ENCODE peak calls at places on chromosome 9, in seven cellular contexts. B is MM.1S; L is CD4-positive, CD25-positive, alpha-beta regulatory T cell; C is tibial nerve; N is CD4-positive, alpha-beta memory T cell; E is psoas muscle; Z is AG04450. J is an unnamed sample.
A peak's percentile ranks its signal among the peaks of the same experiment; 100 is the strongest.

GRCh38 chr9:129328357-129329103 is 150.5 kb upstream of the IER5L start:
- DNase-seq in B (no peak), L (no peak), C (no peak), N (no peak), E (no peak), Z (no peak), J (no peak)

GRCh38 chr9:121222524-121223171 is 21.0 kb upstream of the RAB14 start:
- DNase-seq in B (peak; percentile 35), L (no peak), C (no peak), N (no peak), E (no peak), Z (no peak), J (no peak)

GRCh38 chr9:19788152-19788551 is 685 bp downstream of the SLC24A2 start:
- DNase-seq in B (no peak), L (no peak), C (no peak), N (no peak), E (no peak), Z (no peak), J (no peak)

GRCh38 chr9:117704024-117704575 is at the start of gene TLR4:
- DNase-seq in B (peak; percentile 92), L (no peak), C (peak; percentile 70), N (no peak), E (peak; percentile 55), Z (no peak), J (peak; percentile 77)

GRCh38 chr9:83706703-83707517 is 848 bp downstream of the UBQLN1 start:
- DNase-seq in B (peak; percentile 33), L (peak; percentile 54), C (peak; percentile 14), N (peak; percentile 66), E (peak; percentile 46), Z (no peak), J (peak; percentile 74)

GRCh38 chr9:135547756-135548736 is 2.1 kb downstream of the OBP2A start:
- DNase-seq in B (no peak), L (no peak), C (no peak), N (no peak), E (no peak), Z (no peak), J (peak; percentile 70)

GRCh38 chr9:32703635-32704034 is 68.2 kb upstream of the TAF1L start:
- DNase-seq in B (no peak), L (no peak), C (no peak), N (no peak), E (no peak), Z (no peak), J (no peak)

GRCh38 chr9:114551750-114552685 is 35.6 kb upstream of the ATP6V1G1 start:
- DNase-seq in B (no peak), L (no peak), C (peak; percentile 53), N (no peak), E (peak; percentile 33), Z (peak; percentile 85), J (no peak)

GRCh38 chr9:133763272-133764183 is 25.4 kb upstream of the SARDH start:
- DNase-seq in B (no peak), L (no peak), C (no peak), N (no peak), E (peak; percentile 4), Z (no peak), J (peak; percentile 54)

GRCh38 chr9:114285166-114285867 is 37.6 kb upstream of the ORM1 start:
- DNase-seq in B (no peak), L (no peak), C (no peak), N (no peak), E (peak; percentile 14), Z (peak; percentile 78), J (peak; percentile 78)

GRCh38 chr9:2964485-2964884 is 120.6 kb upstream of the PUM3 start:
- DNase-seq in B (no peak), L (no peak), C (peak; percentile 20), N (no peak), E (no peak), Z (no peak), J (no peak)

GRCh38 chr9:81609782-81610738 is 79.3 kb downstream of the TLE1 start:
- DNase-seq in B (no peak), L (no peak), C (no peak), N (no peak), E (no peak), Z (no peak), J (no peak)

GRCh38 chr9:133489253-133490190 is 10.6 kb upstream of the SLC2A6 start:
- DNase-seq in B (no peak), L (no peak), C (no peak), N (no peak), E (no peak), Z (no peak), J (no peak)

GRCh38 chr9:89315482-89315881 is 2.8 kb upstream of the SECISBP2 start:
- DNase-seq in B (no peak), L (no peak), C (no peak), N (no peak), E (no peak), Z (no peak), J (no peak)

GRCh38 chr9:75927351-75927750 is 36.9 kb downstream of the PCSK5 start:
- DNase-seq in B (no peak), L (no peak), C (no peak), N (no peak), E (no peak), Z (no peak), J (no peak)

GRCh38 chr9:12889402-12890106 is 114.7 kb downstream of the LURAP1L start:
- DNase-seq in B (peak; percentile 58), L (no peak), C (no peak), N (no peak), E (no peak), Z (no peak), J (no peak)

GRCh38 chr9:22203371-22204138 is 194.4 kb upstream of the CDKN2B start:
- DNase-seq in B (peak; percentile 29), L (no peak), C (no peak), N (no peak), E (no peak), Z (no peak), J (no peak)

GRCh38 chr9:95074632-95075269 is 242.8 kb downstream of the FANCC start:
- DNase-seq in B (no peak), L (no peak), C (no peak), N (no peak), E (no peak), Z (no peak), J (no peak)

GRCh38 chr9:98146101-98146991 is 27.3 kb upstream of the TRIM14 start:
- DNase-seq in B (peak; percentile 37), L (no peak), C (no peak), N (no peak), E (no peak), Z (no peak), J (no peak)

GRCh38 chr9:35729700-35730485 is 2.1 kb downstream of the TLN1 start:
- DNase-seq in B (peak; percentile 24), L (no peak), C (peak; percentile 42), N (peak; percentile 36), E (peak; percentile 56), Z (peak; percentile 69), J (peak; percentile 84)

GRCh38 chr9:36997414-36997813 is 36.7 kb downstream of the PAX5 start:
- DNase-seq in B (no peak), L (no peak), C (no peak), N (no peak), E (no peak), Z (no peak), J (no peak)
- H3K4me3 ChIP-seq in B (no peak overlapping the region), L (no peak overlapping the region), C (no peak overlapping the region), N (no peak overlapping the region), E (no peak overlapping the region), Z (no peak overlapping the region), J (no peak overlapping the region)

GRCh38 chr9:137230720-137231207 is at the start of gene SLC34A3:
- DNase-seq in B (no peak), L (no peak), C (no peak), N (no peak), E (no peak), Z (no peak), J (no peak)

GRCh38 chr9:137231313-137232039 is 775 bp downstream of the SLC34A3 start:
- DNase-seq in B (no peak), L (no peak), C (no peak), N (no peak), E (no peak), Z (no peak), J (no peak)

GRCh38 chr9:137233143-137233980 is 2.7 kb downstream of the SLC34A3 start:
- DNase-seq in B (no peak), L (no peak), C (no peak), N (no peak), E (no peak), Z (no peak), J (no peak)

GRCh38 chr9:137232510-137232909 is 1.8 kb downstream of the SLC34A3 start:
- DNase-seq in B (no peak), L (no peak), C (no peak), N (no peak), E (no peak), Z (no peak), J (no peak)

DNA sequence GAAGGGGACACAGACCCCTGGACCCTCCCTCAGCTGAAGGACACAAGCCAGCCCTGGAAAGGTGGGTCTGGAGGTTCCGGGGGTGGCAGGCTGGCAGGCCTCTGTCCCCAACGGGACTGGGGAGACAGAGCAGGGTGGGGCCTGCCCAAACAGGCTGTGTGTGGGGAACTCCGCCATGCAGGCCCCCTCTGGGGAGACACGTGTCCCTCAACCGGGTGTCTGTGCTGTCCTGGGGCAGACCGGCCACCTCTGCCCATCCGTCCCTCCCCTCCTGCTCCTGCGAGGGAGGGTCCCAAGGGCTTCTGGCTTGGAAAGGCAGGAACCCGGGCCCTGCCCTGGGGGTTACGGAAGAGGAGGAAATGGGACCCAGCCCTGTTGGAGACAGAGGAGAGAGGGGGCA is 1.4 kb downstream of the SLC34A3 start:
- DNase-seq in B (no peak), L (no peak), C (no peak), N (no peak), E (no peak), Z (no peak), J (no peak)
- H3K27ac ChIP-seq in B (no peak overlapping the region), L (no peak overlapping the region), C (no peak overlapping the region), N (no peak overlapping the region), E (no peak overlapping the region), Z (no peak overlapping the region), J (no peak overlapping the region)

DNA sequence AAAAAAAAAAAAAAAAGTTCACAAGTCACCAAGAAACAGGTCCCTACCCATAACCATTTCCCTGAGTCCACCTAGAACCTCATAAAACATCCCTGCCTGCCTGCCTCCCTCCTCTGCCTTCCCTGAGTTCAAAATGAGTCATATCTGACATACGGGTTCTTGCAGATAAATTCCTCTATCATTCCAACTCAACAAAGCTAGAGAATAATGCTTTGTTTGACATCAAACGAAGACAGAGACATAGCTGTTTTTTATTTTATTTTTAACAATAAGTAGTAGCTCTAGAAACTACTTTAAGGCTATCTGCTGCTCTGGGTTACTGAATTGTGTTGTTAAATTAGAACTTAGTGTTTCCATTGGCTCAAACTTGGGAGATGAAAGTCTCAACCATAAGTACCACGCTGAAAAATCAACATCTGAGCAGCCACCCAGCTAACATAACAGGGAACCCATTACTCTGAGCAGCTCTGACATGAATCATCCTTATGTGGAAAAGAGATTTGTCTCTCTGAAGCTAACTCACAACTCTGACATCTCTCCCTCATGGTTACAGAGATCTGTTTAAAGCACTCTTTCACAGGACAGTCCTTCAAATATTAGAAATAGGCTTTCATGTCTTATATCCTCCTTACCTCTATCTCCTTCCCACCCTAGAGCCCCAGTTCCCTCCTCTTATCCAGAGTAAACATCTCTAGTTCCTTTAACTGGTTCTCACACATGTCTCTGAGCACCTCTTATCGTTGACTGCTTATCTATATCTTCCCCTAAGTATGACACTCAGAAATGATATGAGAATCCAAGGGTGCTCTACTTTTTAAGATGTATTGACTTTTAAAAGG is 12.1 kb downstream of the TMEM245 start:
- DNase-seq in B (no peak), L (no peak), C (no peak), N (no peak), E (no peak), Z (no peak), J (no peak)
- H3K4me3 ChIP-seq in B (no peak overlapping the region), L (peak overlapping the region; percentile 81), C (no peak overlapping the region), N (no peak overlapping the region), E (peak overlapping the region; percentile 16), Z (no peak overlapping the region), J (peak overlapping the region; percentile 35)

GRCh38 chr9:70076678-70077077 is 33.0 kb downstream of the MAMDC2 start:
- DNase-seq in B (no peak), L (no peak), C (no peak), N (no peak), E (no peak), Z (no peak), J (no peak)
- H3K27ac ChIP-seq in B (no peak overlapping the region), L (no peak overlapping the region), C (peak overlapping the region; percentile 72), N (no peak overlapping the region), E (no peak overlapping the region), Z (no peak overlapping the region), J (peak overlapping the region; percentile 40)